ENCODE peak calls at places on chromosomes 11 and 22, in ten cellular contexts. W, K, P, D, Y, M, X, A, L and O are unnamed samples.

GRCh38 chr11:69854719-69855118 is 35.5 kb upstream of the FGF3 start:
- DNase-seq in Y (peak; percentile 27), W (no peak), A (no peak), D (no peak), K (no peak), M (no peak), L (no peak), P (no peak), X (peak; percentile 73), O (no peak)

GRCh38 chr11:112343368-112344039 is 82.8 kb upstream of the PLET1 start:
- DNase-seq in D (peak; percentile 91), L (no peak), K (no peak), Y (no peak), W (no peak), P (no peak), X (no peak), A (no peak), M (peak; percentile 17), O (no peak)

GRCh38 chr11:73622920-73623593 is 23.3 kb upstream of the PLEKHB1 start:
- DNase-seq in D (no peak), P (no peak), A (no peak), L (no peak), M (no peak), Y (no peak), K (no peak), X (no peak), W (no peak), O (no peak)

GRCh38 chr11:369336-370018 is at the start of gene B4GALNT4:
- DNase-seq in K (peak; percentile 74), W (no peak), Y (peak; percentile 68), D (peak; percentile 17), A (no peak), L (no peak), P (no peak), X (peak; percentile 68), M (no peak), O (peak; percentile 42)

GRCh38 chr11:65446446-65447277 is 24.1 kb downstream of the NEAT1 start:
- DNase-seq in L (no peak), D (peak; percentile 80), A (no peak), W (no peak), P (no peak), M (no peak), K (peak; percentile 80), Y (no peak), X (no peak), O (peak; percentile 74)

GRCh38 chr11:69553416-69554357 is 72.2 kb downstream of the LINC01488 start:
- DNase-seq in P (no peak), W (no peak), L (no peak), Y (no peak), X (no peak), D (no peak), A (no peak), M (no peak), K (no peak), O (peak; percentile 64)

GRCh38 chr11:18192988-18193387 is 20.4 kb downstream of the MRGPRX4 start:
- DNase-seq in W (peak; percentile 50), D (no peak), X (peak; percentile 18), Y (no peak), K (no peak), A (no peak), M (no peak), L (no peak), P (no peak), O (no peak)

GRCh38 chr11:65887723-65888162 is 528 bp downstream of the FIBP start:
- DNase-seq in K (no peak), D (no peak), Y (no peak), A (no peak), M (no peak), P (no peak), W (no peak), L (no peak), X (no peak), O (no peak)

GRCh38 chr22:19717691-19718254 is 3.5 kb downstream of the SEPTIN5 start:
- DNase-seq in D (peak; percentile 63), L (peak; percentile 77), Y (peak; percentile 65), M (peak; percentile 79), A (peak; percentile 83), K (peak; percentile 91), X (peak; percentile 65), W (peak; percentile 57), P (peak; percentile 51), O (no peak)

GRCh38 chr22:24482586-24482985 is 12.5 kb upstream of the UPB1 start:
- DNase-seq in A (no peak), Y (no peak), X (peak; percentile 60), M (no peak), W (no peak), D (peak; percentile 80), L (no peak), K (no peak), P (no peak), O (no peak)

GRCh38 chr11:66493124-66493523 is 12.9 kb downstream of the DPP3 start:
- DNase-seq in P (no peak), W (no peak), A (no peak), L (no peak), M (no peak), D (no peak), K (no peak), Y (no peak), X (no peak), O (no peak)

GRCh38 chr11:127002669-127003259 is 2.2 kb upstream of the KIRREL3 start:
- DNase-seq in P (no peak), D (no peak), W (no peak), X (no peak), K (no peak), L (no peak), Y (no peak), A (no peak), M (no peak), O (no peak)

GRCh38 chr11:127006311-127006710 is 5.7 kb upstream of the KIRREL3 start:
- DNase-seq in D (no peak), L (no peak), P (no peak), K (no peak), X (no peak), M (no peak), A (no peak), W (no peak), Y (no peak), O (no peak)

GRCh38 chr11:127000991-127001390 is 421 bp upstream of the KIRREL3 start:
- DNase-seq in W (no peak), D (no peak), L (no peak), M (no peak), X (no peak), P (no peak), Y (no peak), K (no peak), A (no peak), O (no peak)

GRCh38 chr11:127000291-127000968 is at the start of gene KIRREL3:
- DNase-seq in P (no peak), X (no peak), A (no peak), D (no peak), M (peak; percentile 7), K (peak; percentile 64), L (no peak), Y (peak; percentile 58), W (no peak), O (no peak)

DNA sequence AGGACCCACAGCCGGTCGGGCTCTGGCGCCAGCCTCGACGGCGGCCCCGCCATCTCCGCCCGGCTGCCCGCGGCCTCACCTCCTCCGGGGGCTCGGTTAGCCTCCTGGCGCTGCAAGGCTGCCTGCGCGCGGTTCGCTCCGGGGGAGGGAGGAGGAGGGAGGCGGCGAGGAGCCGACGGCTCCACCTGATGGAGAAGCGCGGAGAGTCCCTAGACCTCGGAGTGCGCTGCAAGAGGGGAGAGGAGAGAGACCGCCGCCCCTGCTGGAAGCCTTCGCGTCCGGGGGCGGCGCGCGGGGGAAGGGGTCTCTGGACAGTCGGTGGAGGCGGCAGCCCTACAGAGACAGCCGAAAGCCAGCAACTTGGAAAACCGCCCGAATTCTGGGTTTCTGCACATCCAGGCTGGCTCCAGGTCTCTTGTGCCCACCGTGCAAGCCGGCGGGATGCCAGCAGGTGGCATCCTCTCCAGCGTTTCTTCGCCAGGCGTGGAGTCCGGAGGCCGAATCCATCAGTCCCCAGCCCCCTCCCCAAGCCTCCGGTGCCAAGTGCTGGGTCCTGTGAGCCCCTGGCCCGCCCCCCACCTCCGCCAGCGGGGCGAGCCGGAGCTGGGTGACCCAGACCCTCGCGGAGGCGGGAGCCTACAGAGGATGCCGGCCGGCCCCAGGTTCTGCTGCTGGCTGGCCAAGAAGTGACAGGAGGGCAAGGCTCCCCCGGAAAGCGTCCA is 2.9 kb upstream of the KIRREL3 start:
- DNase-seq in M (peak; percentile 23), P (no peak), W (peak; percentile 19), A (no peak), D (no peak), L (no peak), X (no peak), Y (peak; percentile 69), K (peak; percentile 70), O (no peak)
- TF ChIP-seq CTCF in M (no peak), P (no peak), W (peak; percentile 37), A (no peak), D (peak; percentile 11), L (peak; percentile 7), X (no peak), Y (peak; percentile 73), K (no peak), O (peak; percentile 79)

GRCh38 chr11:103257360-103257759 is 148.1 kb downstream of the DYNC2H1 start:
- DNase-seq in M (no peak), L (no peak), X (peak; percentile 20), W (no peak), Y (peak; percentile 6), P (no peak), A (no peak), D (peak; percentile 18), K (no peak), O (no peak)
- TF ChIP-seq CTCF in M (no peak), L (no peak), X (peak; percentile 18), W (no peak), Y (peak; percentile 49), P (no peak), A (no peak), D (peak; percentile 31), K (peak; percentile 21), O (peak; percentile 78)

GRCh38 chr11:8758619-8759169 is 76.1 kb downstream of the RPL27A start:
- DNase-seq in M (no peak), P (no peak), Y (no peak), A (no peak), D (no peak), X (no peak), W (no peak), L (no peak), K (peak; percentile 72), O (no peak)
- TF ChIP-seq CTCF in M (no peak), P (no peak), Y (no peak), A (no peak), D (no peak), X (no peak), W (no peak), L (no peak), K (no peak), O (no peak)

GRCh38 chr11:8384199-8384821 is 120.6 kb upstream of the LMO1 start:
- DNase-seq in K (peak; percentile 86), A (no peak), Y (no peak), D (peak; percentile 83), M (peak; percentile 42), W (peak; percentile 13), X (no peak), L (peak; percentile 32), P (no peak), O (no peak)
- TF ChIP-seq CTCF in K (peak; percentile 37), A (no peak), Y (no peak), D (peak; percentile 42), M (no peak), W (no peak), X (no peak), L (no peak), P (no peak), O (peak; percentile 28)